ENCODE peak calls at places on chromosomes 6 and 20, in six cellular contexts. L is OCI-LY7, X is AG04450, Q is sigmoid colon, W is choroid plexus epithelial cell, K is A673. S is an unnamed sample.

GRCh38 chr6:106014930-106015329 is 71.2 kb upstream of the PRDM1 start:
- DNase-seq in Q (no peak), L (no peak), K (no peak), W (no peak), X (no peak), S (no peak)

GRCh38 chr6:107728564-107728897 is 95.6 kb downstream of the SCML4 start:
- DNase-seq in X (no peak), Q (no peak), W (no peak), K (no peak), L (no peak), S (no peak)

GRCh38 chr6:158414900-158415299 is 102.6 kb downstream of the TULP4 start:
- DNase-seq in W (peak; percentile 83), K (no peak), L (no peak), X (peak; percentile 13), Q (no peak), S (no peak)

GRCh38 chr20:47784599-47785320 is 521 bp downstream of the SULF2 start:
- DNase-seq in Q (no peak), X (no peak), L (no peak), K (peak; percentile 49), W (peak; percentile 36), S (peak; percentile 47)

GRCh38 chr6:30556714-30556963 is 350 bp upstream of the GNL1 start:
- DNase-seq in Q (peak; percentile 95), X (no peak), W (no peak), L (peak; percentile 96), K (no peak), S (peak; percentile 87)

GRCh38 chr6:223763-224162 is 68.5 kb upstream of the DUSP22 start:
- DNase-seq in X (no peak), Q (no peak), L (no peak), K (no peak), W (peak; percentile 23), S (no peak)

GRCh38 chr6:106609699-106610098 is 19.6 kb downstream of the RTN4IP1 start:
- DNase-seq in W (peak; percentile 44), Q (no peak), X (no peak), K (peak; percentile 50), L (peak; percentile 82), S (peak; percentile 57)

GRCh38 chr6:118679293-118679692 is 27.9 kb upstream of the CEP85L start:
- DNase-seq in K (no peak), Q (no peak), L (no peak), X (no peak), W (peak; percentile 53), S (no peak)

GRCh38 chr6:160931378-160932343 is 59.9 kb upstream of the MAP3K4 start:
- DNase-seq in Q (no peak), X (no peak), L (no peak), K (no peak), W (no peak), S (no peak)

GRCh38 chr6:143592335-143592734 is 80.8 kb upstream of the FUCA2 start:
- DNase-seq in W (no peak), Q (no peak), L (no peak), X (no peak), K (peak; percentile 44), S (no peak)

GRCh38 chr20:47568019-47568418 is 66.3 kb downstream of the NCOA3 start:
- DNase-seq in W (peak; percentile 87), L (no peak), K (no peak), X (peak; percentile 81), Q (peak; percentile 72), S (peak; percentile 81)

GRCh38 chr6:431504-431903 is 40.0 kb downstream of the IRF4 start:
- DNase-seq in W (no peak), X (no peak), L (no peak), K (no peak), Q (no peak), S (no peak)

GRCh38 chr6:33846226-33846625 is 42.4 kb upstream of the MLN start:
- DNase-seq in W (no peak), K (peak; percentile 42), L (no peak), Q (no peak), X (no peak), S (no peak)

GRCh38 chr6:164151762-164152161 is 737.2 kb downstream of the QKI start:
- DNase-seq in L (no peak), X (no peak), Q (no peak), W (no peak), K (no peak), S (no peak)

GRCh38 chr6:139240161-139241010 is 51.4 kb downstream of the TXLNB start:
- DNase-seq in Q (no peak), W (peak; percentile 92), X (peak; percentile 89), L (no peak), K (peak; percentile 19), S (peak; percentile 20)

GRCh38 chr6:16562498-16562897 is 198.8 kb downstream of the ATXN1 start:
- DNase-seq in L (no peak), K (no peak), X (no peak), W (peak; percentile 50), Q (no peak), S (no peak)

GRCh38 chr20:59003836-59004492 is 3.1 kb downstream of the CTSZ start:
- DNase-seq in L (peak; percentile 16), K (no peak), Q (peak; percentile 40), X (no peak), W (no peak), S (no peak)

GRCh38 chr6:38573800-38574395 is 65.8 kb downstream of the BTBD9 start:
- DNase-seq in Q (no peak), L (no peak), W (peak; percentile 17), X (no peak), K (no peak), S (no peak)

GRCh38 chr6:108795122-108795521 is 53.1 kb upstream of the ARMC2 start:
- DNase-seq in Q (no peak), X (no peak), W (no peak), K (no peak), L (no peak), S (no peak)

GRCh38 chr6:24883618-24884017 is 52.1 kb downstream of the RIPOR2 start:
- DNase-seq in Q (no peak), K (no peak), W (peak; percentile 53), X (peak; percentile 80), L (peak; percentile 85), S (no peak)

GRCh38 chr20:49078310-49078709 is 32.2 kb downstream of the CSE1L start:
- DNase-seq in L (no peak), X (no peak), K (no peak), W (no peak), Q (no peak), S (no peak)

DNA sequence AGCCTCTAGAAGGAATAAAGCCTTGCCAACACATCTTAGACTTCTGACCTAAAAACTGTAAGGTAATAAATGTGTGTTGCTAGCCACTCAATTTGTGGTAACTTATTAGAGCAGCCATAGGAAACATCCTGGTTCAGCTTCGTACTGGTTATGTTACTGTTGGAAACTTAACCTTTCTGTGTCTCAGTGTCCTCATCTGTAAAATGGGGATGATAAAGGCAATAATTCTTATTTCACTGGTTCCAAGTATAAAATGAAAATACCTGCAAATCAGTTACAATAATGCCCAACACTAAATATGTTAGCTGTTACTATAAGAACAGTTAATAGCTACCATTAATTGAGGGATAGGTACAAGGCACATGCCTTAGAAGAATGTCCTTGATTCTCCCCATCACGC is 14.3 kb upstream of the RBPJL start:
- DNase-seq in L (no peak), W (no peak), X (no peak), Q (no peak), K (no peak), S (no peak)
- H3K4me3 ChIP-seq in L (no peak overlapping the region), W (no peak overlapping the region), X (no peak overlapping the region), Q (no peak overlapping the region), K (no peak overlapping the region), S (no peak overlapping the region)

GRCh38 chr6:170293411-170293844 is 2.5 kb upstream of the DLL1 start:
- DNase-seq in X (no peak), Q (peak; percentile 15), K (no peak), L (no peak), W (no peak), S (no peak)

GRCh38 chr6:170292111-170292777 is 1.4 kb upstream of the DLL1 start:
- DNase-seq in K (no peak), X (no peak), Q (peak; percentile 46), L (no peak), W (no peak), S (no peak)

GRCh38 chr6:170293881-170294755 is 3.2 kb upstream of the DLL1 start:
- DNase-seq in L (no peak), W (no peak), K (no peak), X (no peak), Q (peak; percentile 27), S (no peak)

GRCh38 chr6:170291271-170292110 is 613 bp upstream of the DLL1 start:
- DNase-seq in Q (peak; percentile 88), K (peak; percentile 62), L (peak; percentile 23), X (no peak), W (no peak), S (peak; percentile 34)

DNA sequence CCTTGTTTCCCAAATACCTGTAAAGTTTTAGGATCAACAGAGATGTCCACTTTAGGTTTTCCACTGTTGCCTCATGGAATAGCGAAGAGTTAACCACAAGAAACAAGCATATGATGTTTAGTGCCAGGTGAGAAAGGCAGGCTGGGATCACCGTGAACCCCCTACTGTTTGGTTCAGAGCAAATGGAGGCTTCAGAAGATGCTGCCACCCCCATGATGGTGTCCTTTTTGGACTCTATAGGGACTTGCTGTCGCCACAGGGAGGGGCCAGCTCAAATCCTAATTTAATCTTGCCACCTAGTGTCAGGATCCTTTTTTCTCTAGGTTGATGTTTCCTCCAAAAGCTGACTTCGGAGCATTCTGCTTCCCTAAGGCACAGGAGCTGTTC is 1.9 kb upstream of the DLL1 start:
- DNase-seq in L (no peak), Q (peak; percentile 57), W (no peak), K (peak; percentile 60), X (no peak), S (no peak)
- H3K4me3 ChIP-seq in L (no peak overlapping the region), Q (no peak overlapping the region), W (no peak overlapping the region), K (peak overlapping the region; percentile 18), X (no peak overlapping the region), S (no peak overlapping the region)

DNA sequence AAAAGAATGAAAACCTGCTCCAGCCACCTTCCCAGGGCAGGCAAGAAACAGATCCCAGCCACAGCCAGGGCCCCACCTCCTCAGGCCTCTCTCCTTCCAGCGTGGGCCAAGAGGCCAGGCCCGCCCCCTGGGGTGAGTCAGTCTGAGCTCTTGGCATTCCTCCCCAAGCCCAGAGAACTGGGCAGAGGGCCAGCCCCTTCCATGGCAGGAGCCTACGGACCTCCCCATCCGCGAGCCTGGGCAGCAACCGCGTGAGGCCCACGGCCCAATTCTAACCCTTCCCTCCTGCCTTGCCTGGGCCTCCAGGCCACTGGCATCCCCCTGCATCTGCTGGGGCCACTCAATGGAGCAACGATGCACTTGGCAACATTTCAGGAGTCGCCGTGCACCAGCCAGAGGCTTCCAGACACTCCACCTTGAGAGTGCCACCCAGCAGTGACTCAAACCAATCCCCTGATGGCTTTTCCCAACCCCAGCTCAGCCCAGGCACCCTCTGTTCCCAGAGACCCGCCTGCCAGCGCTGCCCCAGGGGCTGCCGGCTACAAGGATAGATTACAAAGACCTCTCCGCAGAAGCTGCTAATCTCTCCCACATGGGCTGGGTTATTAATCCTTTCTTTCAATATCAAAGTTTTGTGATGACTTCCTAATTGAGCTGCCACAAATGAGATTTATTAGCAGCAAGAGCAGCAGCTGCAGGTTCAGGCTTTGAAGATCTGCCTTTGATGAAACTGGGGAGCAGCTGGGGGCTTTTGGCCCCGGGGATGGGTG is 85.8 kb downstream of the NFATC2 start:
- DNase-seq in W (peak; percentile 97), X (peak; percentile 94), Q (peak; percentile 98), K (peak; percentile 60), L (no peak), S (peak; percentile 99)
- H3K4me3 ChIP-seq in W (no peak overlapping the region), X (no peak overlapping the region), Q (no peak overlapping the region), K (no peak overlapping the region), L (no peak overlapping the region), S (no peak overlapping the region)

DNA sequence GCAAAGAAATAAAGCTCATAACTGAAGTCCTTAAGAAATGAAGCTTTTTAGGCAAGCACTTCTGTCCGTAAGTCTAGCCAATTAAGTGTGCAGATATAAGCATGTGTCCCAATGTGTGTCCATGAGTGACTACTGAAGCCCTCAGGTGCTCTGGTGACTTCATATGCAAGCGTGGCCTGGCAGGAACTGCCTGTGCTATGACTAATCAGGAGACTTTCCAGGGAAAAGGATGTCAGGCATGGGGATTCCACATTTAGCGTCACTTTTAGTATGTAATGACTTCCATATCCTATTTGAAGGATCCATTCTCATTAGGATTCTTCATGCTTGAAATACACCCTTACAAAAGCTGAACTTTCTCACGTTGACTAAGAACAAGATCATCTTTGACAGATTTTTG is 418.3 kb downstream of the CDKAL1 start:
- DNase-seq in K (peak; percentile 46), Q (no peak), L (no peak), W (peak; percentile 58), X (peak; percentile 7), S (no peak)
- H3K4me3 ChIP-seq in K (no peak overlapping the region), Q (no peak overlapping the region), L (no peak overlapping the region), W (no peak overlapping the region), X (no peak overlapping the region), S (no peak overlapping the region)